ENCODE peak calls at places on chromosomes 2 and 18, in nine cellular contexts. S is GM12878; M is AG08396; L is EH; G is AG09309; T is stimulated activated naive B cell treated with anti-CD40 and anti-IgM and Interleukin-4, amounts not matched to agents 10 μg/mL and 1 μg/mL and 100 μg/mL, for 72 hours; E is activated T-helper 9 cell treated with anti-CD3 and anti-CD28 coated beads, Interleukin-2, amount 50 U/mL, for 16 hours; U is adrenal gland; R is uterus. W is an unnamed sample.

GRCh38 chr2:20185176-20186022 is 39.5 kb downstream of the SDC1 start:
- DNase-seq in S (no peak), M (no peak), L (peak; percentile 66), G (no peak), T (no peak), E (no peak), U (no peak), R (no peak), W (no peak)

GRCh38 chr2:112343827-112344585 is 68.6 kb downstream of the ZC3H6 start:
- DNase-seq in S (no peak), M (no peak), L (no peak), G (peak; percentile 51), T (no peak), E (no peak), U (no peak), R (no peak), W (peak; percentile 1)

GRCh38 chr18:7626922-7627440 is 59.9 kb downstream of the PTPRM start:
- DNase-seq in S (no peak), M (peak; percentile 68), L (peak; percentile 90), G (no peak), T (no peak), E (no peak), U (peak; percentile 35), R (no peak), W (no peak)

GRCh38 chr2:62054029-62054791 is 141.7 kb upstream of the B3GNT2 start:
- DNase-seq in S (no peak), M (no peak), L (no peak), G (no peak), T (no peak), E (no peak), U (no peak), R (no peak), W (no peak)

GRCh38 chr2:240524963-240525718 is 32.6 kb downstream of the ANKMY1 start:
- DNase-seq in S (no peak), M (no peak), L (no peak), G (no peak), T (no peak), E (no peak), U (no peak), R (no peak), W (no peak)

GRCh38 chr18:65754121-65754520 is 3.3 kb downstream of the CDH7 start:
- DNase-seq in S (no peak), M (no peak), L (no peak), G (no peak), T (no peak), E (no peak), U (no peak), R (no peak), W (no peak)

GRCh38 chr2:29187926-29188325 is 72.7 kb downstream of the CLIP4 start:
- DNase-seq in S (no peak), M (no peak), L (peak; percentile 73), G (no peak), T (no peak), E (no peak), U (no peak), R (no peak), W (no peak)

GRCh38 chr2:33377048-33377447 is 99.4 kb upstream of the RASGRP3 start:
- DNase-seq in S (no peak), M (no peak), L (peak; percentile 44), G (no peak), T (no peak), E (no peak), U (no peak), R (no peak), W (no peak)

GRCh38 chr2:18777250-18777812 is 188.0 kb upstream of the NT5C1B start:
- DNase-seq in S (no peak), M (no peak), L (no peak), G (no peak), T (no peak), E (no peak), U (no peak), R (no peak), W (no peak)

GRCh38 chr18:1150344-1150743 is 245.7 kb downstream of the ADCYAP1 start:
- DNase-seq in S (no peak), M (no peak), L (no peak), G (no peak), T (no peak), E (no peak), U (no peak), R (no peak), W (no peak)

GRCh38 chr2:224077773-224078507 is 38.9 kb upstream of the SERPINE2 start:
- DNase-seq in S (no peak), M (no peak), L (peak; percentile 61), G (no peak), T (no peak), E (no peak), U (no peak), R (no peak), W (no peak)

GRCh38 chr18:68662779-68663178 is 52.1 kb downstream of the TMX3 start:
- DNase-seq in S (no peak), M (peak; percentile 4), L (peak; percentile 71), G (no peak), T (no peak), E (no peak), U (no peak), R (no peak), W (no peak)

GRCh38 chr2:42856891-42857632 is 64.7 kb upstream of the HAAO start:
- DNase-seq in S (no peak), M (no peak), L (no peak), G (no peak), T (no peak), E (no peak), U (no peak), R (peak; percentile 13), W (no peak)

GRCh38 chr18:22309191-22309590 is 108.5 kb downstream of the CTAGE1 start:
- DNase-seq in S (no peak), M (no peak), L (peak; percentile 65), G (peak; percentile 39), T (no peak), E (no peak), U (no peak), R (peak; percentile 55), W (no peak)

GRCh38 chr2:175373001-175373727 is 191.7 kb upstream of the ATP5MC3 start:
- DNase-seq in S (no peak), M (peak; percentile 10), L (peak; percentile 35), G (peak; percentile 8), T (no peak), E (no peak), U (peak; percentile 35), R (no peak), W (no peak)

GRCh38 chr2:27790796-27791195 is 19.3 kb downstream of the MRPL33 start:
- DNase-seq in S (no peak), M (no peak), L (no peak), G (no peak), T (no peak), E (no peak), U (no peak), R (no peak), W (no peak)

GRCh38 chr2:133063792-133064191 is 393.8 kb upstream of the LYPD1 start:
- DNase-seq in S (no peak), M (peak; percentile 15), L (peak; percentile 64), G (no peak), T (no peak), E (no peak), U (no peak), R (no peak), W (no peak)

GRCh38 chr2:231795525-231796327 is 9.5 kb downstream of the COPS7B start:
- DNase-seq in S (no peak), M (peak; percentile 77), L (peak; percentile 86), G (no peak), T (no peak), E (no peak), U (peak; percentile 79), R (no peak), W (no peak)

GRCh38 chr2:43218550-43219382 is 7.6 kb downstream of the ZFP36L2 start:
- DNase-seq in S (no peak), M (no peak), L (no peak), G (no peak), T (peak; percentile 44), E (peak; percentile 45), U (peak; percentile 66), R (no peak), W (peak; percentile 83)

GRCh38 chr2:163752252-163752651 is 16.4 kb upstream of the FIGN start:
- DNase-seq in S (no peak), M (no peak), L (no peak), G (no peak), T (no peak), E (no peak), U (no peak), R (no peak), W (no peak)

GRCh38 chr2:218229239-218229638 is 12.2 kb downstream of the ARPC2 start:
- DNase-seq in S (peak; percentile 88), M (peak; percentile 40), L (peak; percentile 94), G (peak; percentile 61), T (peak; percentile 56), E (no peak), U (no peak), R (no peak), W (peak; percentile 78)

GRCh38 chr2:29995241-29995640 is 73.9 kb upstream of the ALK start:
- DNase-seq in S (no peak), M (no peak), L (no peak), G (no peak), T (no peak), E (no peak), U (no peak), R (no peak), W (no peak)

GRCh38 chr2:149989447-149990063 is 402.0 kb upstream of the MMADHC start:
- DNase-seq in S (no peak), M (peak; percentile 18), L (peak; percentile 56), G (no peak), T (no peak), E (no peak), U (no peak), R (no peak), W (no peak)